ENCODE peak calls at places on chromosomes 6 and 20, in seven cellular contexts. Q is bronchial epithelial cell; U is Calu3; X is NCI-H2171 treated with DMSO at 0.1 percent for 48 hours; G is effector CD4-positive, alpha-beta T cell; Z is midbrain; W is T-cell. A is an unnamed sample.
A peak's percentile ranks its signal among the peaks of the same experiment; 100 is the strongest.

GRCh38 chr6:43292763-43293318 is 5.2 kb upstream of the SLC22A7 start:
- DNase-seq in X (no peak), Q (no peak), W (no peak), G (no peak), Z (no peak), U (no peak), A (no peak)

GRCh38 chr20:37394543-37395410 is 48.8 kb downstream of the SRC start:
- DNase-seq in U (no peak), X (peak; percentile 42), W (no peak), G (no peak), Z (no peak), Q (peak; percentile 89), A (peak; percentile 71)

GRCh38 chr6:30556714-30556963 is 350 bp upstream of the GNL1 start:
- DNase-seq in X (no peak), W (peak; percentile 87), U (peak; percentile 89), G (peak; percentile 83), Z (no peak), Q (no peak), A (no peak)

GRCh38 chr20:33788351-33789049 is 22.6 kb upstream of the CHMP4B start:
- DNase-seq in G (no peak), W (no peak), U (peak; percentile 42), Z (no peak), Q (no peak), X (no peak), A (no peak)

GRCh38 chr20:6140947-6141346 is 18.1 kb upstream of the FERMT1 start:
- DNase-seq in Z (no peak), U (peak; percentile 3), W (no peak), G (no peak), X (peak; percentile 52), Q (no peak), A (no peak)

GRCh38 chr20:5691918-5692618 is 58.1 kb upstream of the SHLD1 start:
- DNase-seq in Q (no peak), W (no peak), X (peak; percentile 62), G (no peak), Z (no peak), U (no peak), A (no peak)

GRCh38 chr20:37907677-37908397 is 4.9 kb downstream of the VSTM2L start:
- DNase-seq in Z (no peak), Q (peak; percentile 42), U (peak; percentile 34), X (peak; percentile 40), G (no peak), W (no peak), A (peak; percentile 78)

GRCh38 chr20:3765171-3765887 is 2.2 kb downstream of the ADISSP start:
- DNase-seq in Q (no peak), X (peak; percentile 30), W (no peak), Z (no peak), U (no peak), G (no peak), A (no peak)

GRCh38 chr20:63129376-63129965 is 86.5 kb downstream of the YTHDF1 start:
- DNase-seq in G (no peak), W (no peak), Z (no peak), U (no peak), Q (no peak), X (no peak), A (no peak)

GRCh38 chr6:134217516-134218140 is 100.3 kb downstream of the SGK1 start:
- DNase-seq in G (no peak), W (no peak), X (no peak), Q (no peak), U (no peak), Z (no peak), A (no peak)

A was measured in NCI-H2227 treated with DMSO at 0.1 percent for 48 hours.